ENCODE peak calls at places on chromosomes 13 and 19, in four cellular contexts. Z, R, N and G are unnamed samples.

GRCh38 chr13:95530178-95530577 is 22.3 kb upstream of the CLDN10 start:
- DNase-seq in Z (peak; percentile 72), R (no peak), N (no peak), G (no peak)

GRCh38 chr13:46567671-46568070 is 14.7 kb downstream of the LRCH1 start:
- DNase-seq in Z (no peak), R (no peak), N (no peak), G (no peak)

GRCh38 chr13:44646044-44646443 is 69.9 kb upstream of the TSC22D1 start:
- DNase-seq in Z (no peak), R (no peak), N (no peak), G (no peak)

GRCh38 chr13:106433066-106433465 is 102.4 kb downstream of the EFNB2 start:
- DNase-seq in Z (no peak), R (no peak), N (no peak), G (no peak)

GRCh38 chr13:31012285-31013024 is 80.0 kb downstream of the TEX26 start:
- DNase-seq in Z (no peak), R (no peak), N (no peak), G (no peak)

GRCh38 chr19:1780272-1780957 is 27.1 kb downstream of the ONECUT3 start:
- DNase-seq in Z (no peak), R (no peak), N (no peak), G (no peak)

GRCh38 chr19:47473336-47473735 is 1.6 kb upstream of the SLC8A2 start:
- DNase-seq in Z (no peak), R (no peak), N (no peak), G (no peak)

GRCh38 chr13:41694902-41695301 is 237.6 kb downstream of the RGCC start:
- DNase-seq in Z (peak; percentile 29), R (no peak), N (no peak), G (no peak)

GRCh38 chr13:65653548-65654078 is 1576.5 kb downstream of the PCDH9 start:
- DNase-seq in Z (no peak), R (no peak), N (no peak), G (no peak)

GRCh38 chr19:38661166-38661565 is 13.7 kb downstream of the ACTN4 start:
- DNase-seq in Z (no peak), R (no peak), N (no peak), G (no peak)

GRCh38 chr19:18865106-18865972 is 30.6 kb downstream of the CERS1 start:
- DNase-seq in Z (no peak), R (no peak), N (no peak), G (no peak)

GRCh38 chr13:110876592-110876991 is 38.3 kb downstream of the ANKRD10 start:
- DNase-seq in Z (no peak), R (no peak), N (no peak), G (no peak)

GRCh38 chr13:113405481-113406300 is 41.8 kb upstream of the GRTP1 start:
- DNase-seq in Z (no peak), R (peak; percentile 36), N (no peak), G (no peak)

GRCh38 chr19:28710278-28710677 is 502.7 kb downstream of the UQCRFS1 start:
- DNase-seq in Z (no peak), R (no peak), N (no peak), G (no peak)

GRCh38 chr13:35164324-35164932 is 222.4 kb downstream of the NBEA start:
- DNase-seq in Z (no peak), R (no peak), N (no peak), G (no peak)

GRCh38 chr19:18153555-18154134 is 682 bp downstream of the PIK3R2 start:
- DNase-seq in Z (no peak), R (peak; percentile 49), N (no peak), G (no peak)

GRCh38 chr13:60047943-60048342 is 115.8 kb downstream of the DIAPH3 start:
- DNase-seq in Z (no peak), R (no peak), N (no peak), G (no peak)

GRCh38 chr19:10690351-10690781 is 10.9 kb upstream of the QTRT1 start:
- DNase-seq in Z (no peak), R (no peak), N (no peak), G (no peak)

GRCh38 chr19:10691178-10691881 is 9.9 kb upstream of the QTRT1 start:
- DNase-seq in Z (no peak), R (no peak), N (no peak), G (no peak)

GRCh38 chr13:114045113-114045735 is 71.3 kb upstream of the C13orf46 start:
- DNase-seq in Z (no peak), R (no peak), N (no peak), G (no peak)

GRCh38 chr13:100646030-100646673 is 28.4 kb downstream of the TMTC4 start:
- DNase-seq in Z (no peak), R (no peak), N (peak; percentile 44), G (no peak)

GRCh38 chr13:30829145-30829544 is 76.9 kb upstream of the MEDAG start:
- DNase-seq in Z (no peak), R (no peak), N (no peak), G (no peak)

GRCh38 chr19:3527250-3527910 is 11.6 kb upstream of the TEKTIP1 start:
- DNase-seq in Z (no peak), R (no peak), N (no peak), G (no peak)

GRCh38 chr13:61728468-61728867 is 312.8 kb upstream of the PCDH20 start:
- DNase-seq in Z (no peak), R (no peak), N (no peak), G (no peak)